ENCODE peak calls at places on chromosomes 11 and 22, in four cellular contexts. One of them, this sample, is unnamed.

GRCh38 chr11:45218705-45219104 is 67.4 kb downstream of the SYT13 start:
- DNase-seq in memory B cell: no peak
- DNase-seq in stimulated activated CD8-positive, alpha-beta memory T cell treated with anti-CD3 and anti-CD28 coated beads, Interleukin-4, amount 100 ng/mL, for 1 hour: no peak
- DNase-seq in Peyer's patch: no peak
- DNase-seq in this sample: no peak

GRCh38 chr22:44423556-44423955 is 74.5 kb downstream of the RTL6 start:
- DNase-seq in Peyer's patch: peak
- DNase-seq in memory B cell: no peak
- DNase-seq in stimulated activated CD8-positive, alpha-beta memory T cell treated with anti-CD3 and anti-CD28 coated beads, Interleukin-4, amount 100 ng/mL, for 1 hour: no peak
- DNase-seq in this sample: no peak

GRCh38 chr11:70527429-70528045 is 129.2 kb downstream of the CTTN start:
- DNase-seq in memory B cell: no peak
- DNase-seq in Peyer's patch: peak
- DNase-seq in stimulated activated CD8-positive, alpha-beta memory T cell treated with anti-CD3 and anti-CD28 coated beads, Interleukin-4, amount 100 ng/mL, for 1 hour: no peak
- DNase-seq in this sample: no peak

GRCh38 chr11:110526323-110526722 is 96.6 kb downstream of the FDX1 start:
- DNase-seq in memory B cell: no peak
- DNase-seq in stimulated activated CD8-positive, alpha-beta memory T cell treated with anti-CD3 and anti-CD28 coated beads, Interleukin-4, amount 100 ng/mL, for 1 hour: no peak
- DNase-seq in Peyer's patch: no peak
- DNase-seq in this sample: no peak

GRCh38 chr11:66192181-66192888 is 76.1 kb upstream of the RAB1B start:
- DNase-seq in stimulated activated CD8-positive, alpha-beta memory T cell treated with anti-CD3 and anti-CD28 coated beads, Interleukin-4, amount 100 ng/mL, for 1 hour: no peak
- DNase-seq in Peyer's patch: no peak
- DNase-seq in memory B cell: no peak
- DNase-seq in this sample: no peak

GRCh38 chr22:40294696-40295095 is 51.6 kb upstream of the ADSL start:
- DNase-seq in stimulated activated CD8-positive, alpha-beta memory T cell treated with anti-CD3 and anti-CD28 coated beads, Interleukin-4, amount 100 ng/mL, for 1 hour: no peak
- DNase-seq in Peyer's patch: no peak
- DNase-seq in memory B cell: no peak
- DNase-seq in this sample: no peak

GRCh38 chr11:2524446-2525165 is 79.8 kb downstream of the KCNQ1 start:
- DNase-seq in memory B cell: no peak
- DNase-seq in stimulated activated CD8-positive, alpha-beta memory T cell treated with anti-CD3 and anti-CD28 coated beads, Interleukin-4, amount 100 ng/mL, for 1 hour: no peak
- DNase-seq in Peyer's patch: peak
- DNase-seq in this sample: no peak

GRCh38 chr22:26617251-26618199 is at the start of gene CRYBB1:
- DNase-seq in stimulated activated CD8-positive, alpha-beta memory T cell treated with anti-CD3 and anti-CD28 coated beads, Interleukin-4, amount 100 ng/mL, for 1 hour: no peak
- DNase-seq in Peyer's patch: no peak
- DNase-seq in memory B cell: no peak
- DNase-seq in this sample: no peak

GRCh38 chr11:117738246-117738957 is 58.6 kb downstream of the DSCAML1 start:
- DNase-seq in memory B cell: no peak
- DNase-seq in Peyer's patch: no peak
- DNase-seq in stimulated activated CD8-positive, alpha-beta memory T cell treated with anti-CD3 and anti-CD28 coated beads, Interleukin-4, amount 100 ng/mL, for 1 hour: no peak
- DNase-seq in this sample: no peak

GRCh38 chr11:117600261-117600783 is 196.7 kb downstream of the DSCAML1 start:
- DNase-seq in Peyer's patch: no peak
- DNase-seq in memory B cell: no peak
- DNase-seq in stimulated activated CD8-positive, alpha-beta memory T cell treated with anti-CD3 and anti-CD28 coated beads, Interleukin-4, amount 100 ng/mL, for 1 hour: no peak
- DNase-seq in this sample: no peak

GRCh38 chr22:48089601-48090331 is 1327.3 kb downstream of the TBC1D22A start:
- DNase-seq in Peyer's patch: peak
- DNase-seq in stimulated activated CD8-positive, alpha-beta memory T cell treated with anti-CD3 and anti-CD28 coated beads, Interleukin-4, amount 100 ng/mL, for 1 hour: no peak
- DNase-seq in memory B cell: no peak
- DNase-seq in this sample: no peak

GRCh38 chr11:121890377-121890776 is 225.6 kb downstream of the BLID start:
- DNase-seq in stimulated activated CD8-positive, alpha-beta memory T cell treated with anti-CD3 and anti-CD28 coated beads, Interleukin-4, amount 100 ng/mL, for 1 hour: no peak
- DNase-seq in Peyer's patch: no peak
- DNase-seq in memory B cell: no peak
- DNase-seq in this sample: no peak

GRCh38 chr22:46008291-46008690 is 31.3 kb upstream of the WNT7B start:
- DNase-seq in memory B cell: no peak
- DNase-seq in Peyer's patch: no peak
- DNase-seq in stimulated activated CD8-positive, alpha-beta memory T cell treated with anti-CD3 and anti-CD28 coated beads, Interleukin-4, amount 100 ng/mL, for 1 hour: no peak
- DNase-seq in this sample: no peak

GRCh38 chr11:111309516-111309915 is 11.2 kb downstream of the POU2AF3 start:
- DNase-seq in Peyer's patch: no peak
- DNase-seq in memory B cell: no peak
- DNase-seq in stimulated activated CD8-positive, alpha-beta memory T cell treated with anti-CD3 and anti-CD28 coated beads, Interleukin-4, amount 100 ng/mL, for 1 hour: no peak
- DNase-seq in this sample: no peak

GRCh38 chr22:45804986-45805325 is 133.3 kb downstream of the ATXN10 start:
- DNase-seq in stimulated activated CD8-positive, alpha-beta memory T cell treated with anti-CD3 and anti-CD28 coated beads, Interleukin-4, amount 100 ng/mL, for 1 hour: no peak
- DNase-seq in Peyer's patch: no peak
- DNase-seq in memory B cell: no peak
- DNase-seq in this sample: no peak

This sample was measured in ELF-1.